ENCODE peak calls at places on chromosomes 11 and 22, in five cellular contexts. Y, J, S, O and A are unnamed samples.

GRCh38 chr11:32893947-32894827 is 1.6 kb downstream of the QSER1 start:
- DNase-seq in Y (peak), J (no peak), S (peak), O (peak), A (peak)

GRCh38 chr11:110434952-110435779 is 5.4 kb downstream of the FDX1 start:
- DNase-seq in Y (no peak), J (no peak), S (peak), O (peak), A (peak)

GRCh38 chr11:94129505-94130335 is 1.1 kb downstream of the PANX1 start:
- DNase-seq in Y (peak), J (no peak), S (peak), O (no peak), A (no peak)

GRCh38 chr22:30186535-30186934 is 60.0 kb downstream of the LIF start:
- DNase-seq in Y (no peak), J (no peak), S (no peak), O (no peak), A (no peak)

GRCh38 chr11:122100222-122101080 is 15.6 kb downstream of the BLID start:
- DNase-seq in Y (peak), J (no peak), S (no peak), O (peak), A (no peak)

GRCh38 chr22:30829901-30830550 is 135.4 kb downstream of the OSBP2 start:
- DNase-seq in Y (no peak), J (peak), S (no peak), O (no peak), A (no peak)

GRCh38 chr22:46040471-46041465 is 63.8 kb upstream of the WNT7B start:
- DNase-seq in Y (no peak), J (no peak), S (no peak), O (peak), A (peak)

GRCh38 chr11:34044664-34045485 is 6.7 kb upstream of the CAPRIN1 start:
- DNase-seq in Y (peak), J (peak), S (no peak), O (peak), A (no peak)

GRCh38 chr11:104705475-104706195 is 192.6 kb downstream of the CASP12 start:
- DNase-seq in Y (peak), J (no peak), S (peak), O (peak), A (no peak)

GRCh38 chr11:61019037-61019817 is 47.7 kb downstream of the CD6 start:
- DNase-seq in Y (no peak), J (no peak), S (no peak), O (no peak), A (no peak)

GRCh38 chr22:46774456-46775363 is 12.3 kb downstream of the TBC1D22A start:
- DNase-seq in Y (no peak), J (no peak), S (peak), O (no peak), A (no peak)

GRCh38 chr11:44987506-44987905 is 36.8 kb upstream of the TP53I11 start:
- DNase-seq in Y (no peak), J (no peak), S (no peak), O (no peak), A (no peak)

GRCh38 chr11:94544582-94544831 is 786 bp downstream of the FUT4 start:
- DNase-seq in Y (no peak), J (no peak), S (no peak), O (no peak), A (no peak)

GRCh38 chr22:30667092-30667485 is 586 bp downstream of the DUSP18 start:
- DNase-seq in Y (peak), J (no peak), S (no peak), O (no peak), A (no peak)

GRCh38 chr11:117072517-117073218 is 25.6 kb downstream of the SIK3 start:
- DNase-seq in Y (peak), J (no peak), S (peak), O (peak), A (no peak)

GRCh38 chr11:11672101-11672500 is 50.3 kb upstream of the GALNT18 start:
- DNase-seq in Y (no peak), J (no peak), S (no peak), O (no peak), A (no peak)

GRCh38 chr22:20089977-20090729 is 10.1 kb downstream of the DGCR8 start:
- DNase-seq in Y (no peak), J (no peak), S (no peak), O (no peak), A (no peak)

DNA sequence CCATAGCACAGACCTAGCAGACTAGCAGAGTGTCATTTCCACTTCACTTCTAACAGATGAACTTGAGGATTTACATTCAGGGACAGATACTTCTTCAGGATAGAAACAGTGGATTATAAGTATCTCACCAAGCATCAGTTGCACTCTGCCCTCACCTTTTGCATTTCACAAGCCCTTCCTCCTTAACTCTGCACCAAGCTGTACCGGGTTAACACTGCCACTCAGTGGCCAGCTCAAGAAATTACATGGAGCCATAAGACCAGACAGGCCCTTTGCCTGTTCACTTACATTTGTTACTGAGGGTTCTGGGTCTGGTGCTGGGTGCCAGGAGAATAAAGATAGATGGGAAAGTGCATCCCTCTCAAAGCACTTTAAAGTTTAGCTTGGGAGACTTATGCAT is 309.8 kb downstream of the SHANK2 start:
- DNase-seq in Y (no peak), J (no peak), S (peak), O (no peak), A (peak)
- TF ChIP-seq CTCF in Y (peak), J (no peak), S (peak), O (no peak), A (peak)

DNA sequence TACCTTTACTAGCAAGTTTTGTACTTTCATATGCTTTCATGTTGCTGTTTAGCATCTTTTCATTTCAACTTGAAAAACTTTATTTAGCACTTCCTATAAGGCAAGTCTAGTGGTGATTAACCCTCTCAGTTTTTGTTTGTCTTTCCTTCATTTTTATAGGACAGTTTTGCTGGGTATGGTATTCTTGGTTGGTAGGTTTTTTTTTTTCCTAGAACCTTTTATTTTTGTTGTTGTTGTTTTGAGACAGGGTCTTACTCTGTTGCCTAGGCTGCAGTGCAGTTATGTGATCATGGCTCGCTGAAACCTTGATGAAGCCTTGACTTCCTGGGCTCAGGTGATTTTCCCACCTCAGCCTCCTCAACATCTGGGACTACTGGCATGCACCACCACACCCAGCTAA is 29.9 kb upstream of the SLC5A1 start:
- DNase-seq in Y (no peak), J (no peak), S (no peak), O (no peak), A (no peak)
- H3K4me3 ChIP-seq in Y (no peak), J (no peak), S (no peak), O (no peak), A (no peak)

GRCh38 chr11:67647471-67647870 is 3.1 kb downstream of the ACY3 start:
- DNase-seq in Y (peak), J (no peak), S (no peak), O (no peak), A (no peak)

GRCh38 chr11:67648796-67649613 is 1.5 kb downstream of the ACY3 start:
- DNase-seq in Y (no peak), J (no peak), S (peak), O (no peak), A (no peak)

GRCh38 chr11:67649634-67650540 is 643 bp downstream of the ACY3 start:
- DNase-seq in Y (no peak), J (no peak), S (peak), O (no peak), A (peak)

GRCh38 chr11:67646535-67647336 is 3.8 kb downstream of the ACY3 start:
- DNase-seq in Y (no peak), J (peak), S (peak), O (peak), A (no peak)

GRCh38 chr11:67648140-67648795 is 2.3 kb downstream of the ACY3 start:
- DNase-seq in Y (peak), J (no peak), S (peak), O (peak), A (peak)
- TF ChIP-seq CTCF in Y (no peak), J (no peak), S (peak), O (peak), A (peak)

GRCh38 chr11:35317253-35317652 is 102.1 kb downstream of the SLC1A2 start:
- DNase-seq in Y (no peak), J (no peak), S (no peak), O (peak), A (no peak)

GRCh38 chr11:35308157-35308556 is 111.2 kb downstream of the SLC1A2 start:
- DNase-seq in Y (peak), J (no peak), S (no peak), O (peak), A (peak)

GRCh38 chr11:35318309-35318708 is 101.0 kb downstream of the SLC1A2 start:
- DNase-seq in Y (no peak), J (no peak), S (no peak), O (no peak), A (no peak)

GRCh38 chr11:35316161-35316560 is 103.2 kb downstream of the SLC1A2 start:
- DNase-seq in Y (no peak), J (no peak), S (no peak), O (no peak), A (no peak)

DNA sequence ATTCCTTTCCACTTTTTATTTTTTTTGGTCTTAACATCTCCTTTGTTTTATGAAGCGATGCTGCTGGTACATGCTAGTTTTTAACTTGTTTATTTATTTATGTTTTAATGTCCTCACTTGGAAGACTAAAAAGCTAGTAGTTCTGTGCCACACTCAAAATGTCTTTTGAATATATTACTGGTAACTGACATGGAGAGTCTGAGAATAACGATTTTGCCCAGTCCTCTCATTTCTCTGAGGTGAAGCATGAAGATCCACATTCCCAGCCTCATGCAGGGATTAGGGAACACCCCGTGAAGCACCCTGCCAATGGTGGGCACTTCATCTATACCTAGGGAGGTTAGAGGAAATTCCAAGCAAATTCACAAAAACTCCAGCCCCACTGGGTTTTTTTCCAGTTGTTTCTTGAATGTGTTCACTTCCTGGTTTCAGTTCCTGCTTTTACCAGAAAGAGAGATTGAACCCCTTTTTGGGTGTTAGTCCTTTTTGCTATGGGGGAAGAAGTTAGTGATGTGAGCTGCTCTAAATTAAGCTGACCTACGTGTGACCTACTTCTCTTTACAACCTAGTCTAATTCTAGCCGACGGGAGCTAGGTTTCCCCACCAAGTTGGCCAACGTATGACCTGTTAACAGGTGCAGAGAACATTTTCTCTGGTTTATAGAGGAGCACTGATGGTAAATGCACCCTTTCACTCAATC is 106.1 kb downstream of the SLC1A2 start:
- DNase-seq in Y (no peak), J (no peak), S (peak), O (no peak), A (no peak)
- H3K4me3 ChIP-seq in Y (no peak), J (no peak), S (no peak), O (no peak), A (no peak)

DNA sequence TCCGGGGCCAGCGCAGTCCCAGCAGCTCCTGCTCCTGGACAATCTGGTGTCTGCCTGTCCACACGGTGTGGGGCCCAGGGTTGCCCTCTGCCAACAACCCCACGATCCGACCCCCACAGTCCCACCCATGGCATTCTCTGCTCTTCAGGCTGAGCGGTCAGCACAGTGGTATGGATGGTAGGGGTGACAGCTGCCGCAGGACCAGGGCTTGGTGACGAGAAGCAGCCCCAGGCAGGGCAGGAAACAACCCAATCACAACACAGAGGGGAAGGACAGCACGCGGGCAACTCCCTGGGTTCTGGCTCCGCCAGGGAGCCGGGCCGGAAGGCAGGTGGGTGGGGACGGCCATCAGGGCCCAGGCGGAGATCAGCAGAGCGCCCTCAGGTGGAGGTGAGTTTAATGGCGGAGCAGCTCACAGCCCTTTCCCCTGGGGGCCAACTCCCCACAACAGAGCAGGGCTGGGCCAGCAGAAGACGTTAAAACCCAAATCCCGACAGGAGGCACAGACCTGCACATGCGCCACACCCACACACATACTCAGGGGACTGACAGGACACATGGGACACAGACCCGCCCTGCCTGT is 5.3 kb upstream of the CHADL start:
- DNase-seq in Y (no peak), J (no peak), S (no peak), O (no peak), A (peak)
- TF ChIP-seq CTCF in Y (no peak), J (no peak), S (no peak), O (no peak), A (peak)

GRCh38 chr11:123125169-123125568 is 63.2 kb upstream of the HSPA8 start:
- DNase-seq in Y (no peak), J (no peak), S (no peak), O (no peak), A (no peak)

GRCh38 chr11:123122341-123122740 is 60.4 kb upstream of the HSPA8 start:
- DNase-seq in Y (peak), J (no peak), S (no peak), O (peak), A (no peak)

DNA sequence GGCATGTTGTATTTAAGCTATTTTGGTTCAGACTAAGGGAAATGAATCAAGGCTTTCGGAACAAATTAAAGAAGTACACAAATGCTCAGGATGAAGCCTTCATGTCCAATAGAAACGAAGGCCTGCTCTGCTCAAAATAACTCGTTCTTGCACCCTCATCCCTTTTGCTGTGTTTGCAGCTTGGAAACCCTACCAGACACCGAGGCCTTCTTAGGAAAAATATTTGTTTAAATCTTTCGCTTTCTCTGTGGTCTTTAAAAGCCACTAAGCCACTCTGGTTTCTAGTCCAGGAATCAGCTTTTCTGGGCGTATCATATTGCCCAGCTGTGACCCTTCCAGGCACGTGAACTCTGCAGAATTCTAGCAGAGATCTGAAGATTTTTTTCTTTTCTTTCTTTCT is 60.9 kb upstream of the HSPA8 start:
- DNase-seq in Y (no peak), J (no peak), S (peak), O (no peak), A (no peak)
- H3K4me3 ChIP-seq in Y (no peak), J (no peak), S (no peak), O (no peak), A (no peak)

GRCh38 chr22:26585104-26585790 is 4.7 kb downstream of the TPST2 start:
- DNase-seq in Y (peak), J (peak), S (no peak), O (peak), A (no peak)
- TF ChIP-seq CTCF in Y (no peak), J (peak), S (no peak), O (no peak), A (no peak)

GRCh38 chr22:40107756-40108437 is 69.8 kb upstream of the TNRC6B start:
- DNase-seq in Y (peak), J (no peak), S (no peak), O (peak), A (no peak)
- H3K4me3 ChIP-seq in Y (no peak), J (peak), S (no peak), O (no peak), A (no peak)

DNA sequence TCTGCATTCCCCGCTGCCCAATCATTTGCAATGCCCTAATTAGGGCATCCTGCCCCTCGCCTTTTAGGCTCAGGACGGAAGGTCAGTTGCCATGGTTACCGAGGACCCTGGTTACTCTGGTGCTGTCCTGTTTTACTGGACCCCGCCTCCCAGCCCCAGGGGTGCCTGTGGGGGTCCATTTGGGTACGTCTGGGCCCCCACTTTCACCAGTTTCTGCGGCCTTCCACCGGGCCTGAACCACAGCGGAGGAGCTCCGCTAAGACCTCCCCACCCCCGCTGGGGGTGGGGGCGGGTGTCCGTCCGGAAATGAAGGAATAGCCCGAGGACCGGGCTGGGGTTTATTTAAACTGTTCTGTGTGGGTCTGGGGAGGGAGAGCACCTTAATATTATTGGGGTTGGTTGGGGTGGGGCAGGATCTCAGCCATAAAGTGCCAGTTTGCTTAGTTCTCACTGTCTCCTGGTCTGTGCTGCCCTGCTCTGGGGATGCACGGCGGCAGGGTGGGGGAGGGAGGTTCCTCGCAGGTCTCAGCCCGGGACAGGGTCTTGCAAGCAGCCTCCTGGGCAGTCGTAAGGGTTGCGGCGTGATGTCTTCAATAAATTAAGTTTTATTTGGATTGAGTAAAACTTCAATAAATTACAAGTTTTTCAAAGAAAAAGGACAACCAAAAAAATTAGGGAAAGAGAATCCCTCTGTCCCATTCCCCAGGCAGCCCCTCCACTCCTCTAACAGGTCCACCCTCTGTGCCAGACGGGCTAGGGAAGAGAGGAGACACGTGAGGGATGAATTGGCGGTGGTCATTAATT is 5.3 kb downstream of the PHOX2A start:
- DNase-seq in Y (no peak), J (no peak), S (no peak), O (no peak), A (no peak)
- TF ChIP-seq CTCF in Y (peak), J (peak), S (no peak), O (no peak), A (no peak)